ENCODE peak calls at places on chromosomes 13 and 19, in eight cellular contexts. One of them, this sample, is unnamed.

GRCh38 chr13:64099994-64100393 is 2684.3 kb upstream of the PCDH20 start:
- DNase-seq in GM23338: no peak
- DNase-seq in H9: no peak
- DNase-seq in heart right ventricle: no peak
- DNase-seq in activated CD8-positive, alpha-beta T cell treated with anti-CD3 and anti-CD28 coated beads for 36 hours: no peak
- DNase-seq in psoas muscle: no peak
- DNase-seq in glutamatergic neuron: no peak
- DNase-seq in upper lobe of left lung: no peak
- DNase-seq in this sample: no peak

GRCh38 chr13:21735621-21736401 is 64.9 kb downstream of the FGF9 start:
- DNase-seq in GM23338: peak; percentile 12
- DNase-seq in H9: no peak
- DNase-seq in heart right ventricle: peak; percentile 21
- DNase-seq in activated CD8-positive, alpha-beta T cell treated with anti-CD3 and anti-CD28 coated beads for 36 hours: no peak
- DNase-seq in psoas muscle: no peak
- DNase-seq in glutamatergic neuron: no peak
- DNase-seq in upper lobe of left lung: no peak
- DNase-seq in this sample: no peak

GRCh38 chr13:79973533-79973963 is 367.4 kb downstream of the SPRY2 start:
- DNase-seq in GM23338: peak; percentile 38
- DNase-seq in H9: no peak
- DNase-seq in heart right ventricle: peak; percentile 22
- DNase-seq in activated CD8-positive, alpha-beta T cell treated with anti-CD3 and anti-CD28 coated beads for 36 hours: no peak
- DNase-seq in psoas muscle: peak; percentile 18
- DNase-seq in glutamatergic neuron: no peak
- DNase-seq in upper lobe of left lung: no peak
- DNase-seq in this sample: no peak

GRCh38 chr13:20609145-20609544 is 42.2 kb downstream of the IFT88 start:
- DNase-seq in GM23338: no peak
- DNase-seq in H9: no peak
- DNase-seq in heart right ventricle: no peak
- DNase-seq in activated CD8-positive, alpha-beta T cell treated with anti-CD3 and anti-CD28 coated beads for 36 hours: no peak
- DNase-seq in psoas muscle: no peak
- DNase-seq in glutamatergic neuron: no peak
- DNase-seq in upper lobe of left lung: no peak
- DNase-seq in this sample: no peak

GRCh38 chr13:68628994-68629393 is 1398.9 kb upstream of the PCDH9 start:
- DNase-seq in GM23338: no peak
- DNase-seq in H9: no peak
- DNase-seq in heart right ventricle: no peak
- DNase-seq in activated CD8-positive, alpha-beta T cell treated with anti-CD3 and anti-CD28 coated beads for 36 hours: no peak
- DNase-seq in psoas muscle: no peak
- DNase-seq in glutamatergic neuron: no peak
- DNase-seq in upper lobe of left lung: no peak
- DNase-seq in this sample: no peak

GRCh38 chr13:98105929-98106336 is 37.0 kb upstream of the FARP1 start:
- DNase-seq in GM23338: no peak
- DNase-seq in H9: no peak
- DNase-seq in heart right ventricle: peak; percentile 22
- DNase-seq in activated CD8-positive, alpha-beta T cell treated with anti-CD3 and anti-CD28 coated beads for 36 hours: no peak
- DNase-seq in psoas muscle: no peak
- DNase-seq in glutamatergic neuron: no peak
- DNase-seq in upper lobe of left lung: peak; percentile 44
- DNase-seq in this sample: no peak

GRCh38 chr19:35056513-35057063 is 15.1 kb downstream of the HPN start:
- DNase-seq in GM23338: no peak
- DNase-seq in H9: no peak
- DNase-seq in heart right ventricle: no peak
- DNase-seq in activated CD8-positive, alpha-beta T cell treated with anti-CD3 and anti-CD28 coated beads for 36 hours: no peak
- DNase-seq in psoas muscle: no peak
- DNase-seq in glutamatergic neuron: no peak
- DNase-seq in upper lobe of left lung: no peak
- DNase-seq in this sample: no peak

GRCh38 chr13:72437458-72437857 is 290.0 kb downstream of the MZT1 start:
- DNase-seq in GM23338: no peak
- DNase-seq in H9: no peak
- DNase-seq in heart right ventricle: no peak
- DNase-seq in activated CD8-positive, alpha-beta T cell treated with anti-CD3 and anti-CD28 coated beads for 36 hours: no peak
- DNase-seq in psoas muscle: no peak
- DNase-seq in glutamatergic neuron: no peak
- DNase-seq in upper lobe of left lung: no peak
- DNase-seq in this sample: no peak

GRCh38 chr19:12789098-12789903 is 2.0 kb upstream of the JUNB start:
- DNase-seq in GM23338: peak; percentile 54
- DNase-seq in H9: no peak
- DNase-seq in heart right ventricle: no peak
- DNase-seq in activated CD8-positive, alpha-beta T cell treated with anti-CD3 and anti-CD28 coated beads for 36 hours: peak; percentile 65
- DNase-seq in psoas muscle: no peak
- DNase-seq in glutamatergic neuron: peak; percentile 18
- DNase-seq in upper lobe of left lung: no peak
- DNase-seq in this sample: no peak

GRCh38 chr19:40503300-40503699 is 36.5 kb downstream of the SPTBN4 start:
- DNase-seq in GM23338: peak; percentile 63
- DNase-seq in H9: peak; percentile 41
- DNase-seq in heart right ventricle: no peak
- DNase-seq in activated CD8-positive, alpha-beta T cell treated with anti-CD3 and anti-CD28 coated beads for 36 hours: no peak
- DNase-seq in psoas muscle: no peak
- DNase-seq in glutamatergic neuron: no peak
- DNase-seq in upper lobe of left lung: no peak
- DNase-seq in this sample: no peak

GRCh38 chr13:42041017-42041683 is 7.3 kb upstream of the DGKH start:
- DNase-seq in GM23338: peak; percentile 78
- DNase-seq in H9: peak; percentile 54
- DNase-seq in heart right ventricle: peak; percentile 63
- DNase-seq in activated CD8-positive, alpha-beta T cell treated with anti-CD3 and anti-CD28 coated beads for 36 hours: peak; percentile 54
- DNase-seq in psoas muscle: peak; percentile 50
- DNase-seq in glutamatergic neuron: peak; percentile 55
- DNase-seq in upper lobe of left lung: peak; percentile 40
- DNase-seq in this sample: peak; percentile 56

GRCh38 chr13:42660367-42660965 is 86.5 kb downstream of the TNFSF11 start:
- DNase-seq in GM23338: no peak
- DNase-seq in H9: no peak
- DNase-seq in heart right ventricle: no peak
- DNase-seq in activated CD8-positive, alpha-beta T cell treated with anti-CD3 and anti-CD28 coated beads for 36 hours: no peak
- DNase-seq in psoas muscle: no peak
- DNase-seq in glutamatergic neuron: no peak
- DNase-seq in upper lobe of left lung: no peak
- DNase-seq in this sample: no peak

GRCh38 chr13:102195566-102196462 is 206.0 kb downstream of the FGF14 start:
- DNase-seq in GM23338: no peak
- DNase-seq in H9: no peak
- DNase-seq in heart right ventricle: no peak
- DNase-seq in activated CD8-positive, alpha-beta T cell treated with anti-CD3 and anti-CD28 coated beads for 36 hours: no peak
- DNase-seq in psoas muscle: no peak
- DNase-seq in glutamatergic neuron: no peak
- DNase-seq in upper lobe of left lung: no peak
- DNase-seq in this sample: no peak

DNA sequence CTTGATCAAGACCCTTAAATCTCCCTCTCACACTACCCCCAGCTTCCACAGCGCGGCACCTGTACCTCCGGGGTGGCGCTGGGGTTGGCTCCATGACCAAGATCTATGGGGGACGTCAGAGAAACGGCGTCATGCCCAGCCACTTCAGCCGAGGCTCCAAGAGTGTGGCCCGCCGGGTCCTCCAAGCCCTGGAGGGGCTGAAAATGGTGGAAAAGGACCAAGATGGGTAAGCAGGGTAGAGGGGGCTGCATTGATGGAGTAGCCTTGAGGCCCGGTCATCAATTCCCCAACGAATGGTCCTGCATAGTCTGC is 8.1 kb upstream of the CD79A start:
- DNase-seq in GM23338: no peak
- DNase-seq in H9: no peak
- DNase-seq in heart right ventricle: no peak
- DNase-seq in activated CD8-positive, alpha-beta T cell treated with anti-CD3 and anti-CD28 coated beads for 36 hours: no peak
- DNase-seq in psoas muscle: no peak
- DNase-seq in glutamatergic neuron: no peak
- DNase-seq in upper lobe of left lung: no peak
- DNase-seq in this sample: no peak
- TF ChIP-seq CTCF in GM23338: no peak
- TF ChIP-seq CTCF in H9: no peak
- TF ChIP-seq CTCF in heart right ventricle: no peak
- TF ChIP-seq CTCF in activated CD8-positive, alpha-beta T cell treated with anti-CD3 and anti-CD28 coated beads for 36 hours: no peak
- TF ChIP-seq CTCF in psoas muscle: no peak
- TF ChIP-seq CTCF in glutamatergic neuron: no peak
- TF ChIP-seq CTCF in upper lobe of left lung: no peak
- TF ChIP-seq CTCF in this sample: no peak

GRCh38 chr19:30968841-30969399 is 380.3 kb downstream of the TSHZ3 start:
- DNase-seq in GM23338: no peak
- DNase-seq in H9: no peak
- DNase-seq in heart right ventricle: no peak
- DNase-seq in activated CD8-positive, alpha-beta T cell treated with anti-CD3 and anti-CD28 coated beads for 36 hours: no peak
- DNase-seq in psoas muscle: no peak
- DNase-seq in glutamatergic neuron: no peak
- DNase-seq in upper lobe of left lung: no peak
- DNase-seq in this sample: no peak

GRCh38 chr19:30969586-30969985 is 379.6 kb downstream of the TSHZ3 start:
- DNase-seq in GM23338: no peak
- DNase-seq in H9: no peak
- DNase-seq in heart right ventricle: no peak
- DNase-seq in activated CD8-positive, alpha-beta T cell treated with anti-CD3 and anti-CD28 coated beads for 36 hours: no peak
- DNase-seq in psoas muscle: no peak
- DNase-seq in glutamatergic neuron: no peak
- DNase-seq in upper lobe of left lung: no peak
- DNase-seq in this sample: no peak

DNA sequence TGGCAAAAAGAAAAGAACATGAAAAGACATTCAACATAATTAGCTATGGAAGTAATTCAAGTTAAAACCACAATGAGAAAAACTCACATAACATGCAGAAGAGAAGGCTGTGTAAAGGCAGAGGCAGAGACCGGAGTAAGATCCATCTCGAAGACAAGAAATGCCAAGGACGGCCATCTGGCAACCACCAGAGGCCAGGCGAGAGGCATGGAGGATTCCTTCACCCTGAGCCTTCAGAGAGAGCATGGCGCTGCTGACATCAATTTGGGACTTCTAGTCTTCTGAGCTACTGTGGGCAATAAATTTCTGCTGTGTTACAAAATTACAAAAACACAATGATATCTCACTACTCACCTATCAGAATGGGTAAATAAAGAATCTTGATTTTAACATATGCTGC is 381.0 kb downstream of the TSHZ3 start:
- DNase-seq in GM23338: peak; percentile 32
- DNase-seq in H9: no peak
- DNase-seq in heart right ventricle: no peak
- DNase-seq in activated CD8-positive, alpha-beta T cell treated with anti-CD3 and anti-CD28 coated beads for 36 hours: no peak
- DNase-seq in psoas muscle: no peak
- DNase-seq in glutamatergic neuron: no peak
- DNase-seq in upper lobe of left lung: no peak
- DNase-seq in this sample: no peak
- TF ChIP-seq CTCF in GM23338: peak; percentile 45
- TF ChIP-seq CTCF in H9: peak; percentile 43
- TF ChIP-seq CTCF in heart right ventricle: no peak
- TF ChIP-seq CTCF in activated CD8-positive, alpha-beta T cell treated with anti-CD3 and anti-CD28 coated beads for 36 hours: no peak
- TF ChIP-seq CTCF in psoas muscle: no peak
- TF ChIP-seq CTCF in glutamatergic neuron: no peak
- TF ChIP-seq CTCF in upper lobe of left lung: no peak
- TF ChIP-seq CTCF in this sample: no peak

GRCh38 chr19:56156768-56157167 is 15.7 kb downstream of the ZNF444 start:
- DNase-seq in GM23338: no peak
- DNase-seq in H9: no peak
- DNase-seq in heart right ventricle: peak; percentile 46
- DNase-seq in activated CD8-positive, alpha-beta T cell treated with anti-CD3 and anti-CD28 coated beads for 36 hours: no peak
- DNase-seq in psoas muscle: no peak
- DNase-seq in glutamatergic neuron: no peak
- DNase-seq in upper lobe of left lung: no peak
- DNase-seq in this sample: no peak

GRCh38 chr19:56152644-56153043 is 11.6 kb downstream of the ZNF444 start:
- DNase-seq in GM23338: no peak
- DNase-seq in H9: no peak
- DNase-seq in heart right ventricle: no peak
- DNase-seq in activated CD8-positive, alpha-beta T cell treated with anti-CD3 and anti-CD28 coated beads for 36 hours: no peak
- DNase-seq in psoas muscle: no peak
- DNase-seq in glutamatergic neuron: no peak
- DNase-seq in upper lobe of left lung: no peak
- DNase-seq in this sample: no peak

GRCh38 chr19:56153507-56153906 is 12.4 kb downstream of the ZNF444 start:
- DNase-seq in GM23338: peak; percentile 90
- DNase-seq in H9: peak; percentile 92
- DNase-seq in heart right ventricle: no peak
- DNase-seq in activated CD8-positive, alpha-beta T cell treated with anti-CD3 and anti-CD28 coated beads for 36 hours: no peak
- DNase-seq in psoas muscle: no peak
- DNase-seq in glutamatergic neuron: no peak
- DNase-seq in upper lobe of left lung: no peak
- DNase-seq in this sample: no peak

GRCh38 chr19:56158170-56158757 is 17.2 kb downstream of the ZNF444 start:
- DNase-seq in GM23338: no peak
- DNase-seq in H9: no peak
- DNase-seq in heart right ventricle: no peak
- DNase-seq in activated CD8-positive, alpha-beta T cell treated with anti-CD3 and anti-CD28 coated beads for 36 hours: no peak
- DNase-seq in psoas muscle: no peak
- DNase-seq in glutamatergic neuron: no peak
- DNase-seq in upper lobe of left lung: no peak
- DNase-seq in this sample: no peak

GRCh38 chr19:56155124-56155687 is 14.1 kb downstream of the ZNF444 start:
- DNase-seq in GM23338: peak; percentile 86
- DNase-seq in H9: peak; percentile 75
- DNase-seq in heart right ventricle: peak; percentile 36
- DNase-seq in activated CD8-positive, alpha-beta T cell treated with anti-CD3 and anti-CD28 coated beads for 36 hours: peak; percentile 10
- DNase-seq in psoas muscle: no peak
- DNase-seq in glutamatergic neuron: peak; percentile 43
- DNase-seq in upper lobe of left lung: no peak
- DNase-seq in this sample: no peak
- TF ChIP-seq CTCF in GM23338: peak; percentile 86
- TF ChIP-seq CTCF in H9: peak; percentile 82
- TF ChIP-seq CTCF in heart right ventricle: peak; percentile 50
- TF ChIP-seq CTCF in activated CD8-positive, alpha-beta T cell treated with anti-CD3 and anti-CD28 coated beads for 36 hours: peak; percentile 30
- TF ChIP-seq CTCF in psoas muscle: peak; percentile 43
- TF ChIP-seq CTCF in glutamatergic neuron: no peak
- TF ChIP-seq CTCF in upper lobe of left lung: peak; percentile 55
- TF ChIP-seq CTCF in this sample: peak; percentile 31

GRCh38 chr13:113730145-113730750 is 28.8 kb upstream of the TMEM255B start:
- DNase-seq in GM23338: no peak
- DNase-seq in H9: no peak
- DNase-seq in heart right ventricle: no peak
- DNase-seq in activated CD8-positive, alpha-beta T cell treated with anti-CD3 and anti-CD28 coated beads for 36 hours: no peak
- DNase-seq in psoas muscle: no peak
- DNase-seq in glutamatergic neuron: no peak
- DNase-seq in upper lobe of left lung: no peak
- DNase-seq in this sample: no peak

GRCh38 chr13:113730831-113731191 is 28.2 kb upstream of the TMEM255B start:
- DNase-seq in GM23338: no peak
- DNase-seq in H9: no peak
- DNase-seq in heart right ventricle: no peak
- DNase-seq in activated CD8-positive, alpha-beta T cell treated with anti-CD3 and anti-CD28 coated beads for 36 hours: no peak
- DNase-seq in psoas muscle: no peak
- DNase-seq in glutamatergic neuron: no peak
- DNase-seq in upper lobe of left lung: no peak
- DNase-seq in this sample: no peak

GRCh38 chr13:113732176-113732960 is 26.7 kb upstream of the TMEM255B start:
- DNase-seq in GM23338: no peak
- DNase-seq in H9: no peak
- DNase-seq in heart right ventricle: no peak
- DNase-seq in activated CD8-positive, alpha-beta T cell treated with anti-CD3 and anti-CD28 coated beads for 36 hours: no peak
- DNase-seq in psoas muscle: no peak
- DNase-seq in glutamatergic neuron: no peak
- DNase-seq in upper lobe of left lung: no peak
- DNase-seq in this sample: no peak

GRCh38 chr13:113732961-113733950 is 25.8 kb upstream of the TMEM255B start:
- DNase-seq in GM23338: no peak
- DNase-seq in H9: no peak
- DNase-seq in heart right ventricle: no peak
- DNase-seq in activated CD8-positive, alpha-beta T cell treated with anti-CD3 and anti-CD28 coated beads for 36 hours: no peak
- DNase-seq in psoas muscle: no peak
- DNase-seq in glutamatergic neuron: no peak
- DNase-seq in upper lobe of left lung: no peak
- DNase-seq in this sample: no peak

GRCh38 chr13:113731192-113732175 is 27.5 kb upstream of the TMEM255B start:
- DNase-seq in GM23338: no peak
- DNase-seq in H9: no peak
- DNase-seq in heart right ventricle: no peak
- DNase-seq in activated CD8-positive, alpha-beta T cell treated with anti-CD3 and anti-CD28 coated beads for 36 hours: no peak
- DNase-seq in psoas muscle: no peak
- DNase-seq in glutamatergic neuron: no peak
- DNase-seq in upper lobe of left lung: no peak
- DNase-seq in this sample: no peak
- TF ChIP-seq CTCF in GM23338: peak; percentile 33
- TF ChIP-seq CTCF in H9: peak; percentile 29
- TF ChIP-seq CTCF in heart right ventricle: no peak
- TF ChIP-seq CTCF in activated CD8-positive, alpha-beta T cell treated with anti-CD3 and anti-CD28 coated beads for 36 hours: peak; percentile 7
- TF ChIP-seq CTCF in psoas muscle: no peak
- TF ChIP-seq CTCF in glutamatergic neuron: no peak
- TF ChIP-seq CTCF in upper lobe of left lung: no peak
- TF ChIP-seq CTCF in this sample: no peak